ENCODE peak calls at places on chromosomes 1 and 21, in eight cellular contexts. One of them, this sample, is unnamed.

GRCh38 chr21:42468511-42469131 is 27.4 kb downstream of the RSPH1 start:
- DNase-seq in right atrium auricular region: no peak
- DNase-seq in breast epithelium: no peak
- DNase-seq in choroid plexus epithelial cell: no peak
- DNase-seq in fibroblast of the conjunctiva: no peak
- DNase-seq in stimulated activated CD8-positive, alpha-beta memory T cell treated with anti-CD3 and anti-CD28 coated beads, Interleukin-4, amount 100 ng/mL, for 24 hours: no peak
- DNase-seq in NCI-H2029 treated with DMSO at 0.1 percent for 48 hours: no peak
- DNase-seq in C1 segment of cervical spinal cord: no peak
- DNase-seq in this sample: no peak

GRCh38 chr21:36207577-36208320 is 51.1 kb downstream of the DOP1B start:
- DNase-seq in right atrium auricular region: no peak
- DNase-seq in choroid plexus epithelial cell: peak
- DNase-seq in fibroblast of the conjunctiva: no peak
- DNase-seq in breast epithelium: no peak
- DNase-seq in stimulated activated CD8-positive, alpha-beta memory T cell treated with anti-CD3 and anti-CD28 coated beads, Interleukin-4, amount 100 ng/mL, for 24 hours: no peak
- DNase-seq in C1 segment of cervical spinal cord: no peak
- DNase-seq in NCI-H2029 treated with DMSO at 0.1 percent for 48 hours: no peak
- DNase-seq in this sample: no peak

GRCh38 chr1:31183927-31184554 is 55.6 kb downstream of the NKAIN1 start:
- DNase-seq in breast epithelium: no peak
- DNase-seq in fibroblast of the conjunctiva: peak
- DNase-seq in choroid plexus epithelial cell: peak
- DNase-seq in stimulated activated CD8-positive, alpha-beta memory T cell treated with anti-CD3 and anti-CD28 coated beads, Interleukin-4, amount 100 ng/mL, for 24 hours: peak
- DNase-seq in NCI-H2029 treated with DMSO at 0.1 percent for 48 hours: peak
- DNase-seq in right atrium auricular region: no peak
- DNase-seq in C1 segment of cervical spinal cord: no peak
- DNase-seq in this sample: no peak

GRCh38 chr1:19113362-19114092 is 96.5 kb downstream of the UBR4 start:
- DNase-seq in breast epithelium: no peak
- DNase-seq in NCI-H2029 treated with DMSO at 0.1 percent for 48 hours: no peak
- DNase-seq in C1 segment of cervical spinal cord: no peak
- DNase-seq in stimulated activated CD8-positive, alpha-beta memory T cell treated with anti-CD3 and anti-CD28 coated beads, Interleukin-4, amount 100 ng/mL, for 24 hours: no peak
- DNase-seq in fibroblast of the conjunctiva: no peak
- DNase-seq in choroid plexus epithelial cell: peak
- DNase-seq in right atrium auricular region: no peak
- DNase-seq in this sample: no peak

GRCh38 chr1:108200627-108201106 is 524 bp upstream of the SLC25A24 start:
- DNase-seq in breast epithelium: no peak
- DNase-seq in NCI-H2029 treated with DMSO at 0.1 percent for 48 hours: peak
- DNase-seq in choroid plexus epithelial cell: peak
- DNase-seq in fibroblast of the conjunctiva: peak
- DNase-seq in stimulated activated CD8-positive, alpha-beta memory T cell treated with anti-CD3 and anti-CD28 coated beads, Interleukin-4, amount 100 ng/mL, for 24 hours: peak
- DNase-seq in C1 segment of cervical spinal cord: no peak
- DNase-seq in right atrium auricular region: no peak
- DNase-seq in this sample: peak

GRCh38 chr1:170155055-170155454 is 9.3 kb downstream of the NTMT2 start:
- DNase-seq in breast epithelium: no peak
- DNase-seq in fibroblast of the conjunctiva: no peak
- DNase-seq in C1 segment of cervical spinal cord: no peak
- DNase-seq in NCI-H2029 treated with DMSO at 0.1 percent for 48 hours: no peak
- DNase-seq in choroid plexus epithelial cell: no peak
- DNase-seq in right atrium auricular region: no peak
- DNase-seq in stimulated activated CD8-positive, alpha-beta memory T cell treated with anti-CD3 and anti-CD28 coated beads, Interleukin-4, amount 100 ng/mL, for 24 hours: no peak
- DNase-seq in this sample: no peak

GRCh38 chr1:96313216-96313615 is 408.4 kb upstream of the PTBP2 start:
- DNase-seq in breast epithelium: no peak
- DNase-seq in right atrium auricular region: no peak
- DNase-seq in stimulated activated CD8-positive, alpha-beta memory T cell treated with anti-CD3 and anti-CD28 coated beads, Interleukin-4, amount 100 ng/mL, for 24 hours: no peak
- DNase-seq in fibroblast of the conjunctiva: peak
- DNase-seq in choroid plexus epithelial cell: peak
- DNase-seq in NCI-H2029 treated with DMSO at 0.1 percent for 48 hours: no peak
- DNase-seq in C1 segment of cervical spinal cord: no peak
- DNase-seq in this sample: no peak

GRCh38 chr1:147115496-147115895 is 56.8 kb downstream of the PRKAB2 start:
- DNase-seq in stimulated activated CD8-positive, alpha-beta memory T cell treated with anti-CD3 and anti-CD28 coated beads, Interleukin-4, amount 100 ng/mL, for 24 hours: no peak
- DNase-seq in C1 segment of cervical spinal cord: no peak
- DNase-seq in choroid plexus epithelial cell: no peak
- DNase-seq in fibroblast of the conjunctiva: no peak
- DNase-seq in right atrium auricular region: no peak
- DNase-seq in NCI-H2029 treated with DMSO at 0.1 percent for 48 hours: no peak
- DNase-seq in breast epithelium: no peak
- DNase-seq in this sample: no peak

GRCh38 chr1:166090244-166090643 is 76.6 kb downstream of the FAM78B start:
- DNase-seq in fibroblast of the conjunctiva: no peak
- DNase-seq in NCI-H2029 treated with DMSO at 0.1 percent for 48 hours: peak
- DNase-seq in C1 segment of cervical spinal cord: no peak
- DNase-seq in breast epithelium: no peak
- DNase-seq in choroid plexus epithelial cell: no peak
- DNase-seq in stimulated activated CD8-positive, alpha-beta memory T cell treated with anti-CD3 and anti-CD28 coated beads, Interleukin-4, amount 100 ng/mL, for 24 hours: no peak
- DNase-seq in right atrium auricular region: no peak
- DNase-seq in this sample: no peak

GRCh38 chr1:34155851-34156250 is 9.2 kb downstream of the CSMD2 start:
- DNase-seq in stimulated activated CD8-positive, alpha-beta memory T cell treated with anti-CD3 and anti-CD28 coated beads, Interleukin-4, amount 100 ng/mL, for 24 hours: no peak
- DNase-seq in NCI-H2029 treated with DMSO at 0.1 percent for 48 hours: no peak
- DNase-seq in choroid plexus epithelial cell: no peak
- DNase-seq in fibroblast of the conjunctiva: no peak
- DNase-seq in breast epithelium: no peak
- DNase-seq in right atrium auricular region: no peak
- DNase-seq in C1 segment of cervical spinal cord: no peak
- DNase-seq in this sample: no peak

GRCh38 chr1:98078586-98078985 is 157.8 kb upstream of the DPYD start:
- DNase-seq in C1 segment of cervical spinal cord: no peak
- DNase-seq in breast epithelium: no peak
- DNase-seq in stimulated activated CD8-positive, alpha-beta memory T cell treated with anti-CD3 and anti-CD28 coated beads, Interleukin-4, amount 100 ng/mL, for 24 hours: no peak
- DNase-seq in choroid plexus epithelial cell: no peak
- DNase-seq in fibroblast of the conjunctiva: no peak
- DNase-seq in right atrium auricular region: no peak
- DNase-seq in NCI-H2029 treated with DMSO at 0.1 percent for 48 hours: no peak
- DNase-seq in this sample: no peak

GRCh38 chr1:68103006-68103545 is 52.6 kb upstream of the DIRAS3 start:
- DNase-seq in stimulated activated CD8-positive, alpha-beta memory T cell treated with anti-CD3 and anti-CD28 coated beads, Interleukin-4, amount 100 ng/mL, for 24 hours: no peak
- DNase-seq in fibroblast of the conjunctiva: no peak
- DNase-seq in right atrium auricular region: no peak
- DNase-seq in C1 segment of cervical spinal cord: no peak
- DNase-seq in choroid plexus epithelial cell: no peak
- DNase-seq in NCI-H2029 treated with DMSO at 0.1 percent for 48 hours: no peak
- DNase-seq in breast epithelium: no peak
- DNase-seq in this sample: no peak

GRCh38 chr21:38244885-38245869 is 11.6 kb upstream of the KCNJ15 start:
- DNase-seq in stimulated activated CD8-positive, alpha-beta memory T cell treated with anti-CD3 and anti-CD28 coated beads, Interleukin-4, amount 100 ng/mL, for 24 hours: peak
- DNase-seq in right atrium auricular region: no peak
- DNase-seq in NCI-H2029 treated with DMSO at 0.1 percent for 48 hours: no peak
- DNase-seq in choroid plexus epithelial cell: peak
- DNase-seq in fibroblast of the conjunctiva: peak
- DNase-seq in breast epithelium: no peak
- DNase-seq in C1 segment of cervical spinal cord: no peak
- DNase-seq in this sample: no peak

GRCh38 chr1:56933161-56933560 is 32.7 kb downstream of the C8B start:
- DNase-seq in stimulated activated CD8-positive, alpha-beta memory T cell treated with anti-CD3 and anti-CD28 coated beads, Interleukin-4, amount 100 ng/mL, for 24 hours: no peak
- DNase-seq in choroid plexus epithelial cell: no peak
- DNase-seq in right atrium auricular region: peak
- DNase-seq in fibroblast of the conjunctiva: no peak
- DNase-seq in NCI-H2029 treated with DMSO at 0.1 percent for 48 hours: no peak
- DNase-seq in C1 segment of cervical spinal cord: no peak
- DNase-seq in breast epithelium: no peak
- DNase-seq in this sample: no peak

GRCh38 chr1:214637722-214638473 is 34.9 kb downstream of the CENPF start:
- DNase-seq in stimulated activated CD8-positive, alpha-beta memory T cell treated with anti-CD3 and anti-CD28 coated beads, Interleukin-4, amount 100 ng/mL, for 24 hours: no peak
- DNase-seq in fibroblast of the conjunctiva: peak
- DNase-seq in breast epithelium: no peak
- DNase-seq in choroid plexus epithelial cell: peak
- DNase-seq in right atrium auricular region: no peak
- DNase-seq in C1 segment of cervical spinal cord: no peak
- DNase-seq in NCI-H2029 treated with DMSO at 0.1 percent for 48 hours: no peak
- DNase-seq in this sample: no peak

GRCh38 chr1:203682401-203683383 is 56.1 kb downstream of the ATP2B4 start:
- DNase-seq in NCI-H2029 treated with DMSO at 0.1 percent for 48 hours: no peak
- DNase-seq in breast epithelium: no peak
- DNase-seq in C1 segment of cervical spinal cord: no peak
- DNase-seq in choroid plexus epithelial cell: no peak
- DNase-seq in right atrium auricular region: no peak
- DNase-seq in fibroblast of the conjunctiva: no peak
- DNase-seq in stimulated activated CD8-positive, alpha-beta memory T cell treated with anti-CD3 and anti-CD28 coated beads, Interleukin-4, amount 100 ng/mL, for 24 hours: no peak
- DNase-seq in this sample: no peak

GRCh38 chr1:182185822-182186756 is 124.6 kb upstream of the ZNF648 start:
- DNase-seq in right atrium auricular region: no peak
- DNase-seq in NCI-H2029 treated with DMSO at 0.1 percent for 48 hours: no peak
- DNase-seq in C1 segment of cervical spinal cord: no peak
- DNase-seq in choroid plexus epithelial cell: peak
- DNase-seq in stimulated activated CD8-positive, alpha-beta memory T cell treated with anti-CD3 and anti-CD28 coated beads, Interleukin-4, amount 100 ng/mL, for 24 hours: no peak
- DNase-seq in fibroblast of the conjunctiva: peak
- DNase-seq in breast epithelium: no peak
- DNase-seq in this sample: no peak

GRCh38 chr1:29633784-29634183 is 397.5 kb downstream of the PTPRU start:
- DNase-seq in choroid plexus epithelial cell: no peak
- DNase-seq in C1 segment of cervical spinal cord: no peak
- DNase-seq in right atrium auricular region: no peak
- DNase-seq in fibroblast of the conjunctiva: no peak
- DNase-seq in stimulated activated CD8-positive, alpha-beta memory T cell treated with anti-CD3 and anti-CD28 coated beads, Interleukin-4, amount 100 ng/mL, for 24 hours: no peak
- DNase-seq in breast epithelium: no peak
- DNase-seq in NCI-H2029 treated with DMSO at 0.1 percent for 48 hours: no peak
- DNase-seq in this sample: no peak

GRCh38 chr1:160853756-160854155 is 8.9 kb downstream of the CD244 start:
- DNase-seq in stimulated activated CD8-positive, alpha-beta memory T cell treated with anti-CD3 and anti-CD28 coated beads, Interleukin-4, amount 100 ng/mL, for 24 hours: no peak
- DNase-seq in right atrium auricular region: no peak
- DNase-seq in C1 segment of cervical spinal cord: no peak
- DNase-seq in fibroblast of the conjunctiva: no peak
- DNase-seq in NCI-H2029 treated with DMSO at 0.1 percent for 48 hours: no peak
- DNase-seq in breast epithelium: no peak
- DNase-seq in choroid plexus epithelial cell: no peak
- DNase-seq in this sample: no peak

GRCh38 chr21:27346041-27346448 is 379.2 kb upstream of the ADAMTS5 start:
- DNase-seq in choroid plexus epithelial cell: peak
- DNase-seq in NCI-H2029 treated with DMSO at 0.1 percent for 48 hours: no peak
- DNase-seq in C1 segment of cervical spinal cord: no peak
- DNase-seq in fibroblast of the conjunctiva: no peak
- DNase-seq in breast epithelium: no peak
- DNase-seq in stimulated activated CD8-positive, alpha-beta memory T cell treated with anti-CD3 and anti-CD28 coated beads, Interleukin-4, amount 100 ng/mL, for 24 hours: no peak
- DNase-seq in right atrium auricular region: no peak
- DNase-seq in this sample: no peak

GRCh38 chr1:151371340-151371739 is 1.2 kb downstream of the SELENBP1 start:
- DNase-seq in choroid plexus epithelial cell: peak
- DNase-seq in stimulated activated CD8-positive, alpha-beta memory T cell treated with anti-CD3 and anti-CD28 coated beads, Interleukin-4, amount 100 ng/mL, for 24 hours: no peak
- DNase-seq in NCI-H2029 treated with DMSO at 0.1 percent for 48 hours: peak
- DNase-seq in fibroblast of the conjunctiva: peak
- DNase-seq in breast epithelium: peak
- DNase-seq in C1 segment of cervical spinal cord: peak
- DNase-seq in right atrium auricular region: peak
- DNase-seq in this sample: peak

GRCh38 chr1:26213335-26213905 is 20.6 kb upstream of the CEP85 start:
- DNase-seq in choroid plexus epithelial cell: no peak
- DNase-seq in breast epithelium: no peak
- DNase-seq in C1 segment of cervical spinal cord: no peak
- DNase-seq in right atrium auricular region: no peak
- DNase-seq in fibroblast of the conjunctiva: no peak
- DNase-seq in NCI-H2029 treated with DMSO at 0.1 percent for 48 hours: no peak
- DNase-seq in stimulated activated CD8-positive, alpha-beta memory T cell treated with anti-CD3 and anti-CD28 coated beads, Interleukin-4, amount 100 ng/mL, for 24 hours: no peak
- DNase-seq in this sample: no peak

GRCh38 chr1:7722670-7723012 is 48.5 kb upstream of the VAMP3 start:
- DNase-seq in NCI-H2029 treated with DMSO at 0.1 percent for 48 hours: no peak
- DNase-seq in right atrium auricular region: no peak
- DNase-seq in breast epithelium: no peak
- DNase-seq in choroid plexus epithelial cell: no peak
- DNase-seq in fibroblast of the conjunctiva: no peak
- DNase-seq in stimulated activated CD8-positive, alpha-beta memory T cell treated with anti-CD3 and anti-CD28 coated beads, Interleukin-4, amount 100 ng/mL, for 24 hours: no peak
- DNase-seq in C1 segment of cervical spinal cord: no peak
- DNase-seq in this sample: no peak

GRCh38 chr1:59498640-59499039 is 201.7 kb downstream of the FGGY start:
- DNase-seq in fibroblast of the conjunctiva: no peak
- DNase-seq in breast epithelium: no peak
- DNase-seq in right atrium auricular region: no peak
- DNase-seq in NCI-H2029 treated with DMSO at 0.1 percent for 48 hours: no peak
- DNase-seq in stimulated activated CD8-positive, alpha-beta memory T cell treated with anti-CD3 and anti-CD28 coated beads, Interleukin-4, amount 100 ng/mL, for 24 hours: no peak
- DNase-seq in C1 segment of cervical spinal cord: no peak
- DNase-seq in choroid plexus epithelial cell: peak
- DNase-seq in this sample: no peak

GRCh38 chr1:50108497-50109073 is at the start of gene ELAVL4:
- DNase-seq in NCI-H2029 treated with DMSO at 0.1 percent for 48 hours: peak
- DNase-seq in C1 segment of cervical spinal cord: peak
- DNase-seq in stimulated activated CD8-positive, alpha-beta memory T cell treated with anti-CD3 and anti-CD28 coated beads, Interleukin-4, amount 100 ng/mL, for 24 hours: no peak
- DNase-seq in fibroblast of the conjunctiva: no peak
- DNase-seq in choroid plexus epithelial cell: no peak
- DNase-seq in breast epithelium: no peak
- DNase-seq in right atrium auricular region: no peak
- DNase-seq in this sample: no peak

GRCh38 chr1:232211149-232211548 is 418.8 kb downstream of the SIPA1L2 start:
- DNase-seq in stimulated activated CD8-positive, alpha-beta memory T cell treated with anti-CD3 and anti-CD28 coated beads, Interleukin-4, amount 100 ng/mL, for 24 hours: no peak
- DNase-seq in choroid plexus epithelial cell: no peak
- DNase-seq in fibroblast of the conjunctiva: no peak
- DNase-seq in C1 segment of cervical spinal cord: no peak
- DNase-seq in breast epithelium: no peak
- DNase-seq in right atrium auricular region: no peak
- DNase-seq in NCI-H2029 treated with DMSO at 0.1 percent for 48 hours: no peak
- DNase-seq in this sample: no peak

GRCh38 chr1:85494957-85495266 is 30.0 kb upstream of the DDAH1 start:
- DNase-seq in C1 segment of cervical spinal cord: no peak
- DNase-seq in fibroblast of the conjunctiva: no peak
- DNase-seq in NCI-H2029 treated with DMSO at 0.1 percent for 48 hours: no peak
- DNase-seq in right atrium auricular region: no peak
- DNase-seq in stimulated activated CD8-positive, alpha-beta memory T cell treated with anti-CD3 and anti-CD28 coated beads, Interleukin-4, amount 100 ng/mL, for 24 hours: no peak
- DNase-seq in choroid plexus epithelial cell: peak
- DNase-seq in breast epithelium: no peak
- DNase-seq in this sample: peak

GRCh38 chr1:151907363-151908139 is 1.8 kb downstream of the THEM4 start:
- DNase-seq in breast epithelium: no peak
- DNase-seq in fibroblast of the conjunctiva: no peak
- DNase-seq in NCI-H2029 treated with DMSO at 0.1 percent for 48 hours: no peak
- DNase-seq in choroid plexus epithelial cell: no peak
- DNase-seq in C1 segment of cervical spinal cord: no peak
- DNase-seq in right atrium auricular region: no peak
- DNase-seq in stimulated activated CD8-positive, alpha-beta memory T cell treated with anti-CD3 and anti-CD28 coated beads, Interleukin-4, amount 100 ng/mL, for 24 hours: no peak
- DNase-seq in this sample: peak

GRCh38 chr1:220099826-220100225 is 5.9 kb downstream of the IARS2 start:
- DNase-seq in choroid plexus epithelial cell: no peak
- DNase-seq in C1 segment of cervical spinal cord: no peak
- DNase-seq in right atrium auricular region: no peak
- DNase-seq in NCI-H2029 treated with DMSO at 0.1 percent for 48 hours: no peak
- DNase-seq in fibroblast of the conjunctiva: no peak
- DNase-seq in stimulated activated CD8-positive, alpha-beta memory T cell treated with anti-CD3 and anti-CD28 coated beads, Interleukin-4, amount 100 ng/mL, for 24 hours: no peak
- DNase-seq in breast epithelium: no peak
- DNase-seq in this sample: no peak

GRCh38 chr21:46600978-46601377 is 3.9 kb downstream of the S100B start:
- DNase-seq in breast epithelium: no peak
- DNase-seq in NCI-H2029 treated with DMSO at 0.1 percent for 48 hours: no peak
- DNase-seq in choroid plexus epithelial cell: no peak
- DNase-seq in stimulated activated CD8-positive, alpha-beta memory T cell treated with anti-CD3 and anti-CD28 coated beads, Interleukin-4, amount 100 ng/mL, for 24 hours: no peak
- DNase-seq in C1 segment of cervical spinal cord: no peak
- DNase-seq in right atrium auricular region: no peak
- DNase-seq in fibroblast of the conjunctiva: no peak
- DNase-seq in this sample: no peak

GRCh38 chr1:84379128-84379527 is 19.2 kb upstream of the DNASE2B start:
- DNase-seq in NCI-H2029 treated with DMSO at 0.1 percent for 48 hours: no peak
- DNase-seq in choroid plexus epithelial cell: peak
- DNase-seq in breast epithelium: no peak
- DNase-seq in stimulated activated CD8-positive, alpha-beta memory T cell treated with anti-CD3 and anti-CD28 coated beads, Interleukin-4, amount 100 ng/mL, for 24 hours: no peak
- DNase-seq in C1 segment of cervical spinal cord: no peak
- DNase-seq in fibroblast of the conjunctiva: peak
- DNase-seq in right atrium auricular region: no peak
- DNase-seq in this sample: no peak

GRCh38 chr21:16476056-16476850 is 746.5 kb downstream of the USP25 start:
- DNase-seq in fibroblast of the conjunctiva: no peak
- DNase-seq in breast epithelium: no peak
- DNase-seq in stimulated activated CD8-positive, alpha-beta memory T cell treated with anti-CD3 and anti-CD28 coated beads, Interleukin-4, amount 100 ng/mL, for 24 hours: no peak
- DNase-seq in C1 segment of cervical spinal cord: no peak
- DNase-seq in NCI-H2029 treated with DMSO at 0.1 percent for 48 hours: peak
- DNase-seq in choroid plexus epithelial cell: peak
- DNase-seq in right atrium auricular region: no peak
- DNase-seq in this sample: no peak

GRCh38 chr1:24696033-24696755 is 49.1 kb upstream of the CLIC4 start:
- DNase-seq in NCI-H2029 treated with DMSO at 0.1 percent for 48 hours: no peak
- DNase-seq in breast epithelium: no peak
- DNase-seq in choroid plexus epithelial cell: no peak
- DNase-seq in stimulated activated CD8-positive, alpha-beta memory T cell treated with anti-CD3 and anti-CD28 coated beads, Interleukin-4, amount 100 ng/mL, for 24 hours: no peak
- DNase-seq in right atrium auricular region: no peak
- DNase-seq in C1 segment of cervical spinal cord: no peak
- DNase-seq in fibroblast of the conjunctiva: no peak
- DNase-seq in this sample: no peak

GRCh38 chr1:234611153-234611798 is 1.3 kb upstream of the IRF2BP2 start:
- DNase-seq in stimulated activated CD8-positive, alpha-beta memory T cell treated with anti-CD3 and anti-CD28 coated beads, Interleukin-4, amount 100 ng/mL, for 24 hours: peak
- DNase-seq in choroid plexus epithelial cell: peak
- DNase-seq in C1 segment of cervical spinal cord: no peak
- DNase-seq in NCI-H2029 treated with DMSO at 0.1 percent for 48 hours: peak
- DNase-seq in breast epithelium: peak
- DNase-seq in fibroblast of the conjunctiva: peak
- DNase-seq in right atrium auricular region: no peak
- DNase-seq in this sample: no peak